ENCODE peak calls at places on chromosome 4, in nine cellular contexts. D, F, W, L, B, H, S, V and P are unnamed samples.

GRCh38 chr4:10111067-10111801 is 5.4 kb downstream of the WDR1 start:
- DNase-seq in D (no peak), F (no peak), W (no peak), L (no peak), B (no peak), H (no peak), S (no peak), V (no peak), P (no peak)

GRCh38 chr4:70177117-70177516 is 18.4 kb upstream of the ODAM start:
- DNase-seq in D (no peak), F (no peak), W (no peak), L (no peak), B (no peak), H (no peak), S (no peak), V (no peak), P (no peak)

GRCh38 chr4:176805155-176805554 is 12.4 kb upstream of the VEGFC start:
- DNase-seq in D (no peak), F (peak; percentile 81), W (no peak), L (no peak), B (no peak), H (no peak), S (no peak), V (no peak), P (no peak)

GRCh38 chr4:121784975-121785374 is 16.1 kb upstream of the EXOSC9 start:
- DNase-seq in D (no peak), F (peak; percentile 94), W (no peak), L (peak; percentile 5), B (no peak), H (no peak), S (peak; percentile 31), V (no peak), P (no peak)

GRCh38 chr4:30619679-30620078 is 100.5 kb upstream of the PCDH7 start:
- DNase-seq in D (no peak), F (peak; percentile 78), W (no peak), L (no peak), B (no peak), H (no peak), S (no peak), V (no peak), P (no peak)

GRCh38 chr4:68498413-68499007 is 51.2 kb downstream of the TMPRSS11E start:
- DNase-seq in D (no peak), F (peak; percentile 66), W (peak; percentile 61), L (peak; percentile 50), B (peak; percentile 19), H (peak; percentile 61), S (peak; percentile 54), V (peak; percentile 56), P (no peak)

GRCh38 chr4:99403380-99404194 is 31.6 kb downstream of the ADH7 start:
- DNase-seq in D (no peak), F (peak; percentile 61), W (no peak), L (no peak), B (no peak), H (no peak), S (peak; percentile 13), V (no peak), P (no peak)

GRCh38 chr4:99134586-99134985 is 9.5 kb downstream of the ADH4 start:
- DNase-seq in D (no peak), F (no peak), W (no peak), L (no peak), B (no peak), H (no peak), S (no peak), V (no peak), P (no peak)

GRCh38 chr4:2958446-2958845 is 4.8 kb downstream of the NOP14 start:
- DNase-seq in D (no peak), F (peak; percentile 39), W (no peak), L (no peak), B (no peak), H (no peak), S (no peak), V (no peak), P (no peak)

GRCh38 chr4:86759298-86759697 is 89.9 kb downstream of the SLC10A6 start:
- DNase-seq in D (no peak), F (no peak), W (no peak), L (no peak), B (no peak), H (no peak), S (no peak), V (no peak), P (no peak)

GRCh38 chr4:82579932-82580331 is 18.1 kb upstream of the TMEM150C start:
- DNase-seq in D (no peak), F (no peak), W (no peak), L (no peak), B (no peak), H (no peak), S (no peak), V (no peak), P (no peak)

GRCh38 chr4:87680271-87680670 is 30.2 kb downstream of the DMP1 start:
- DNase-seq in D (no peak), F (no peak), W (no peak), L (no peak), B (no peak), H (no peak), S (no peak), V (no peak), P (no peak)

GRCh38 chr4:54784188-54784671 is 126.5 kb downstream of the KIT start:
- DNase-seq in D (peak; percentile 67), F (peak; percentile 89), W (no peak), L (peak; percentile 87), B (no peak), H (no peak), S (no peak), V (no peak), P (peak; percentile 96)

GRCh38 chr4:153223418-153223792 is 19.2 kb downstream of the TRIM2 start:
- DNase-seq in D (no peak), F (no peak), W (no peak), L (no peak), B (no peak), H (no peak), S (no peak), V (no peak), P (no peak)

GRCh38 chr4:3659131-3659530 is 107.1 kb upstream of the ADRA2C start:
- DNase-seq in D (no peak), F (no peak), W (no peak), L (no peak), B (no peak), H (no peak), S (no peak), V (no peak), P (no peak)